ENCODE peak calls at places on chromosomes 4 and X, in nine cellular contexts. E is bronchial epithelial cell, Z is IMR-90, U is epithelial cell of esophagus, R is tibial artery, I is foreskin fibroblast, J is GM23338, Q is AG04449, K is Panc1. A is an unnamed sample.

GRCh38 chrX:50813843-50814661 is at the start of gene SHROOM4:
- DNase-seq in I (peak), J (peak), Z (peak), U (peak), R (peak), E (no peak), Q (no peak), K (no peak), A (peak)

GRCh38 chrX:9857575-9857974 is 71.3 kb downstream of the SHROOM2 start:
- DNase-seq in E (no peak), U (no peak), J (no peak), R (no peak), I (no peak), K (no peak), Z (no peak), Q (no peak), A (no peak)

GRCh38 chrX:150363561-150364346 is 637 bp downstream of the MAMLD1 start:
- DNase-seq in E (no peak), K (no peak), Q (no peak), U (peak), I (peak), Z (peak), R (no peak), J (peak), A (peak)

GRCh38 chr4:175229154-175229553 is 311.0 kb downstream of the ADAM29 start:
- DNase-seq in U (no peak), K (no peak), Q (no peak), Z (no peak), R (no peak), E (no peak), J (no peak), I (no peak), A (no peak)

GRCh38 chrX:100995469-100995868 is 26.0 kb downstream of the ARL13A start:
- DNase-seq in U (peak), K (no peak), E (peak), Z (peak), J (no peak), I (peak), R (no peak), Q (peak), A (peak)

GRCh38 chr4:153976954-153977353 is 188.1 kb upstream of the SFRP2 start:
- DNase-seq in Q (no peak), R (no peak), K (no peak), Z (no peak), U (no peak), E (no peak), J (no peak), I (no peak), A (no peak)

GRCh38 chrX:13794417-13794816 is 22.5 kb downstream of the GPM6B start:
- DNase-seq in I (no peak), J (no peak), Z (no peak), R (no peak), K (no peak), Q (no peak), U (no peak), E (no peak), A (no peak)

GRCh38 chr4:137700751-137701150 is 168.5 kb upstream of the PCDH18 start:
- DNase-seq in Z (peak), U (no peak), J (no peak), Q (no peak), I (peak), R (peak), E (no peak), K (no peak), A (no peak)

GRCh38 chr4:77636902-77637301 is 31.3 kb downstream of the CXCL13 start:
- DNase-seq in E (peak), K (peak), Z (peak), U (peak), Q (peak), R (no peak), I (peak), J (no peak), A (peak)

GRCh38 chr4:153651041-153651960 is 32.8 kb upstream of the TLR2 start:
- DNase-seq in J (no peak), E (peak), I (peak), U (peak), Q (no peak), K (no peak), R (peak), Z (no peak), A (peak)

GRCh38 chr4:183399166-183399565 is 45.3 kb upstream of the CDKN2AIP start:
- DNase-seq in Q (no peak), E (no peak), I (no peak), K (no peak), Z (no peak), U (no peak), J (peak), R (no peak), A (no peak)
- H3K4me3 ChIP-seq in Q (no peak), E (no peak), I (no peak), K (peak), Z (no peak), U (no peak), J (peak), R (peak), A (no peak)

GRCh38 chrX:117510453-117510852 is 606.2 kb downstream of the KLHL13 start:
- DNase-seq in Z (no peak), U (peak), Q (no peak), I (no peak), E (peak), R (no peak), J (peak), K (no peak), A (no peak)
- TF ChIP-seq CTCF in Z (no peak), U (peak), Q (no peak), I (no peak), E (peak), R (no peak), J (peak), K (no peak), A (no peak)

DNA sequence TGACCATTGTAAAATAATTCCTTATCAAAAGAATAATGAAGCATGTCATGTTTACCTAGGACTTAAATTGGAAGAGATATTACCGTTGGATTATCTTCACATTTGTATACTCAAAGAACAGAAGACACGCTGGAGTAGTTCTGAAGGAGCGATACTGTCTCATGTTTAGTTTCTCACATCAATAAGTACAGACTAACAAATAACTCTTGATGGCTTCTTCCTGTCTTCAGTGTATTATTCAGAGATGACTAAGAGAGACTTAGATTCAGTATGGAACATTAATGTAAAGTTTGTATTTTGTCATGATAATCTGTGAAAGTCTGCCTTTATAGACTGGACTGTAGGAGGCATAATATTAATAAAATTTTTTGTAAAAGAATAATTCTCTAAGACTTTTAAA is 72.7 kb downstream of the SPRY1 start:
- DNase-seq in Z (peak), J (no peak), K (no peak), U (peak), R (no peak), I (no peak), Q (no peak), E (peak), A (no peak)
- H3K4me3 ChIP-seq in Z (no peak), J (no peak), K (no peak), U (no peak), R (no peak), I (no peak), Q (no peak), E (no peak), A (no peak)

GRCh38 chr4:73212982-73213730 is 45.4 kb downstream of the ANKRD17 start:
- DNase-seq in J (no peak), U (no peak), R (no peak), K (no peak), E (no peak), I (no peak), Z (no peak), Q (no peak), A (no peak)

GRCh38 chr4:73206236-73206635 is 52.4 kb downstream of the ANKRD17 start:
- DNase-seq in U (no peak), J (no peak), E (no peak), Z (no peak), Q (no peak), R (no peak), I (no peak), K (no peak), A (no peak)

GRCh38 chr4:73211968-73212367 is 46.6 kb downstream of the ANKRD17 start:
- DNase-seq in I (no peak), K (no peak), U (no peak), J (no peak), R (no peak), E (no peak), Z (no peak), Q (no peak), A (no peak)

GRCh38 chr4:73205482-73205881 is 53.1 kb downstream of the ANKRD17 start:
- DNase-seq in Z (no peak), K (no peak), E (no peak), J (no peak), Q (no peak), I (no peak), R (no peak), U (no peak), A (no peak)

GRCh38 chr4:73208376-73208775 is 50.2 kb downstream of the ANKRD17 start:
- DNase-seq in R (no peak), J (no peak), E (peak), K (no peak), Z (peak), U (peak), I (peak), Q (no peak), A (peak)
- TF ChIP-seq CTCF in R (no peak), J (no peak), E (no peak), K (no peak), Z (no peak), U (no peak), I (no peak), Q (no peak), A (no peak)

DNA sequence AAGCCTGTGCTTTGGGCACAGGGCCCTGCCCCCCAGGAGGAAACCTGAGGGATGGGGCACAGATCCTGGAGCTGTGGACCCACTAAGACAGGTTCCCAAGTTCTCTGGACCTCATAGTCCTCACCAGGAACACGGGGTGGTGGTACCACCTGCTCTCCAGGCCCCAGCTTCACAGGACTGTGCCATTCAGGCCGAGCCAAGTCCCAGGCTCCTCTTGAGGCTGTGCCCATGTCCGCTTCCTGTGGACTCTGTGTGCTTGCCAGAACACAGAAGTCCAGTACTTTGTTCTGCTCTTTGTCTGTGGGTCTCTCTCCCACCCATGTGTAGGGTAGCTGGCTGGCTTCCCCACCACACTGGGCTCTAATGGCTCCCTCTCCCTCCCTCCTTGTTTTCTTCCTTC is 104.5 kb upstream of the PSAPL1 start:
- DNase-seq in J (no peak), E (no peak), U (no peak), K (no peak), Z (no peak), Q (no peak), R (no peak), I (no peak), A (no peak)
- H3K4me3 ChIP-seq in J (no peak), E (no peak), U (no peak), K (no peak), Z (no peak), Q (no peak), R (no peak), I (no peak), A (no peak)

DNA sequence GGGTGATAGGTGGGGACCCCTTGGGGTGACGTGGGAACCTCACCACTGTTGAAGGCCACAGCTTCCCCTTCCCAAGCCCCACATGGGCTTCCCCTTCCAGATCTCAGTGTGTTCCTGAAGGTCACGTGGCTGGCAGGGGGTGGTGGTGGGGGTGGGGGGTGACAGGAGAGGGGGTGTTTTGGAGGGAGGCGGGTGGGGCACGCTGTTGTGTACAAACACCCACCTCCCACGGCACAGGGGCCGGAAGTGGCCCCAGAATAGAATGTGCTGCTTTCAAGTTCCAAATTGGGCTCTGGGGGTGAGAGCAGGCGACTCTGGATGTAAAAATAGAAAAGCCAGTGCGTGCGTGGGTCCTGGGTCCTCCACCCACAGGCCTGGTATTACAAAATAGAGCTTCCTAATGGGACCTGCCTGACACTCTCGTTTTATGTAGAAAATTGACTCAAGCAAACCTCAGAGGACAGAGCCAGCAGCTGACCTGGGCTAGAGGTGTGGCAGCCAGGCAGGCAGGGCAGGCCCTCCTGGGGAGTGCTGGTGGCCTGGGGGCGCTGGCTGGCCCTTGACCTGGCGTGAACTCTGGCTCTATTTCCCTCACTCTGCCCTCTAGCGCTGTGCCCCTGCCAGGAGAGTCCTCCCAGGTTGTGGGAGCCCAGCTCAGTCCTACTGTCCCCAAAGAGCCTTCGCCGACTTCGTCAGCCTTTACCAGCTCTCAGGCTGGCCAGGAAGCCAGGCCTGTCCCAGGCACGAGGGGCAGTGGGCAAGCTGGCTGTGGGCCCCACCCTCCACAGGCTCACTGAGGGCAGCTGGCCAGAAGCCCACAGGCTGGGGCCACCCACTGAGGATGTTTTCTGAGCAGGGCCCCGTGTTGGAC is 5.4 kb upstream of the SH3BP2 start:
- DNase-seq in Q (no peak), E (no peak), R (peak), I (no peak), Z (no peak), J (no peak), U (no peak), K (no peak), A (no peak)
- TF ChIP-seq CTCF in Q (no peak), E (no peak), R (no peak), I (no peak), Z (no peak), J (peak), U (no peak), K (no peak), A (no peak)

DNA sequence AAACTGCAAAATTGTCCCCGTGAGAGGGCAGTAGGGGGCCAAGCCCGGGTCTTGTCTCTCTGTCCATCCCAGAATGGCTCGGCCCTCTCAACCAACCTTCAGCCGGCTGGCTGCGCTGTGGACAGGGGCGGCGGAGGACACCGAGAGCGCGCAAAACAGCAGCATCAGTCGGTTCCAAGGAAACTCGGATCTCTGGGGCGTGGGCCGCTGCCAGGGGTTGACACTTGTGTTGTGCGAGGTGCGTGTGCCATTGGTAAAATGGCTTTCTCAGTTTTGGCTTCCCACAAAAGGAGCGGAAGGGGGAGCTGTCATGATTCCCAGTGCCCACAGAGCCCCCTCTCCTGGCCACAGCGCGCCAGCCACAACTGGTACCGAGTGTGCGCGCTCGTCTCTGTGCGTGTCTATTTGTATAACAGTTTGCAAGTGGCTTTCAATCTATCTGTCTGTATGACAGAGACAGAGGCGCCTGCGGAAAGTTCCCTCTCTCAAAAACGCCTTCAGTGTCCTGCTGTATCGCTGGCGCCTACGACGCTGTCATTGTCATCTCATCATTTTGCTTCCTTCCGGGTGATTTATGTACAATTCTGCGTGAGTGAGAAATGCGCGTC is 1.9 kb downstream of the DKK2 start:
- DNase-seq in R (peak), E (no peak), J (peak), Z (no peak), Q (no peak), I (peak), U (peak), K (no peak), A (peak)
- H3K4me3 ChIP-seq in R (peak), E (no peak), J (peak), Z (no peak), Q (peak), I (peak), U (no peak), K (peak), A (peak)

GRCh38 chr4:53920883-53921282 is 143.5 kb downstream of the CHIC2 start:
- DNase-seq in E (no peak), U (no peak), I (no peak), J (no peak), Q (no peak), R (no peak), K (no peak), Z (no peak), A (no peak)

GRCh38 chr4:53925050-53925605 is 139.3 kb downstream of the CHIC2 start:
- DNase-seq in Z (no peak), Q (no peak), E (peak), J (no peak), U (peak), R (no peak), I (no peak), K (no peak), A (no peak)

GRCh38 chr4:53923921-53924320 is 140.5 kb downstream of the CHIC2 start:
- DNase-seq in K (no peak), I (no peak), U (peak), J (no peak), R (no peak), Q (no peak), E (peak), Z (no peak), A (no peak)

GRCh38 chr4:53921856-53922255 is 142.5 kb downstream of the CHIC2 start:
- DNase-seq in U (no peak), Q (no peak), R (no peak), I (no peak), K (no peak), J (no peak), Z (no peak), E (no peak), A (no peak)

GRCh38 chr4:53924333-53925049 is 139.9 kb downstream of the CHIC2 start:
- DNase-seq in Z (no peak), U (no peak), E (no peak), I (no peak), R (no peak), J (no peak), Q (no peak), K (no peak), A (no peak)
- TF ChIP-seq CTCF in Z (no peak), U (no peak), E (no peak), I (no peak), R (no peak), J (no peak), Q (no peak), K (no peak), A (no peak)

DNA sequence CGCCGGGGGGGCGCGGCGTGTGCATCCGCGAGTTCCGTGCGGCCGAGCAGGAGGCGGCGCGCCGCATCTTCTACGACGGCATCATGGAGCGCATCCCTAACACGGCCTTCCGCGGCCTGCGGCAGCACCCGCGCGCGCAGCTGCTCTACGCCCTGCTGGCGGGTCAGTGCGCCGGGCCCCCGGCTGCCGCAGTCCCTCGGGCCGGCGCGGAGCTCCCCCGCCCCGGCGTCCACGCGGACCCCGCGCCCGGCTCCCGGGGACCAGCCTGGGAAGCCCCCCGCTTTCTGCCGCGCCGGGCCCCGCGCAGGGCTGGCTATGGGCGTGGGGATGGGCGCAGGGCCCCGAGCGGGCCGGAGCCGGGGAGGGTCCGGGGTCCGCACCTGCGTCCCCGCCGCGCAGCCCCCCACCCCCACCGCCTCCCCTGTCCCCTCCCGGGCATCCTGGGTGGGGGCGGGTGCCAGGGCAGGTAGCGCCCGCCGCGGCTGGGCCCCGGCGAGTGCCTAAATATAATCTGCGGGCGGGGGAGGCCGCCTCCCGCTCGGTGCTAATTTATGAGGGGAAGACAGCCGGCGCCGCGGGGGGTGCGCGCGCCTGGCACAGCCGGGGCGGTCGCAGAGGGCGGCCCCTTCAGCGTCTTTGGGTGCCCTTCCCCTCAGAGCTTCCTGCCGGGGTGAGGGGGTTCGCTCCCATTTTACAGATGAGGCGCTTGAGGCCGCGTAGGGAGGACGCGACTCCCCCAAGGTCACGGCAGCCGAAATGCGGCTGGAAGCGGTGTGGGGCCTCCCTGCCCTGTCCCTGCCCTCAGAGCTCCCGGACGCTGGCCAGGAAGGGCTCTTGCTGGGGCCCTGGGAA is 825 bp downstream of the NAT8L start:
- DNase-seq in Z (no peak), J (peak), E (no peak), U (peak), R (no peak), Q (no peak), I (peak), K (no peak), A (no peak)
- H3K4me3 ChIP-seq in Z (no peak), J (peak), E (no peak), U (no peak), R (peak), Q (no peak), I (no peak), K (peak), A (no peak)

A was measured in astrocyte of the spinal cord.